ENCODE peak calls at places on chromosomes 1 and 21, in eight cellular contexts. X, U, Y, S, B, W, T and N are unnamed samples.

GRCh38 chr1:208201241-208201640 is 42.9 kb downstream of the PLXNA2 start:
- DNase-seq in B (no peak), W (no peak), S (peak), Y (no peak), T (peak), U (no peak), X (peak), N (no peak)

GRCh38 chr1:235702412-235702811 is 52.8 kb upstream of the GNG4 start:
- DNase-seq in B (no peak), W (no peak), X (no peak), S (no peak), T (no peak), U (no peak), Y (no peak), N (no peak)

GRCh38 chr1:17601643-17602382 is 62.3 kb downstream of the ARHGEF10L start:
- DNase-seq in T (no peak), B (no peak), W (no peak), Y (no peak), X (no peak), U (no peak), S (no peak), N (no peak)

GRCh38 chr1:67227196-67227595 is 60.9 kb downstream of the IL23R start:
- DNase-seq in B (no peak), T (no peak), X (no peak), W (no peak), U (no peak), S (peak), Y (no peak), N (no peak)

GRCh38 chr1:245715291-245715701 is 560.5 kb downstream of the KIF26B start:
- DNase-seq in X (peak), W (no peak), S (peak), U (no peak), B (no peak), Y (no peak), T (peak), N (no peak)

GRCh38 chr1:234683856-234684632 is 74.1 kb upstream of the IRF2BP2 start:
- DNase-seq in S (peak), B (peak), U (no peak), X (peak), T (peak), W (no peak), Y (no peak), N (no peak)

GRCh38 chr1:115251340-115251748 is 86.7 kb downstream of the NGF start:
- DNase-seq in B (no peak), W (no peak), S (peak), X (peak), Y (no peak), U (no peak), T (no peak), N (no peak)

GRCh38 chr1:230306158-230306557 is 120.0 kb downstream of the PGBD5 start:
- DNase-seq in Y (no peak), W (no peak), T (no peak), U (no peak), S (no peak), X (no peak), B (no peak), N (no peak)

GRCh38 chr21:25424674-25425073 is 182.6 kb downstream of the MRPL39 start:
- DNase-seq in S (no peak), Y (no peak), U (no peak), X (no peak), T (no peak), B (no peak), W (no peak), N (no peak)

GRCh38 chr1:212618466-212619210 is 10.1 kb downstream of the ATF3 start:
- DNase-seq in U (no peak), Y (no peak), T (no peak), X (peak), W (no peak), B (no peak), S (no peak), N (no peak)

GRCh38 chr1:89582571-89582970 is 50.3 kb upstream of the LRRC8C start:
- DNase-seq in S (no peak), T (no peak), U (no peak), Y (no peak), X (no peak), B (no peak), W (no peak), N (no peak)

GRCh38 chr21:27425574-27425973 is 458.7 kb upstream of the ADAMTS5 start:
- DNase-seq in T (peak), X (peak), U (no peak), S (peak), Y (no peak), B (no peak), W (no peak), N (no peak)

GRCh38 chr21:43885721-43886120 is 20.7 kb downstream of the AGPAT3 start:
- DNase-seq in S (no peak), Y (no peak), B (no peak), T (no peak), X (no peak), U (no peak), W (no peak), N (no peak)

GRCh38 chr1:230753586-230754251 is 6.5 kb downstream of the CAPN9 start:
- DNase-seq in Y (no peak), B (no peak), T (no peak), X (no peak), W (no peak), U (no peak), S (peak), N (peak)

GRCh38 chr1:233843523-233844204 is 60.8 kb upstream of the SLC35F3 start:
- DNase-seq in X (no peak), S (peak), W (no peak), B (no peak), T (no peak), U (no peak), Y (no peak), N (no peak)

GRCh38 chr1:54064244-54064643 is 10.8 kb downstream of the TCEANC2 start:
- DNase-seq in S (no peak), B (no peak), U (no peak), T (no peak), W (no peak), Y (no peak), X (no peak), N (no peak)

GRCh38 chr1:156082111-156083091 is at the start of gene MEX3A:
- DNase-seq in W (peak), X (peak), U (no peak), T (peak), B (no peak), S (peak), Y (peak), N (peak)

GRCh38 chr1:77978293-77978968 is 441 bp downstream of the FUBP1 start:
- DNase-seq in S (peak), W (peak), T (no peak), X (peak), B (peak), Y (peak), U (no peak), N (no peak)

GRCh38 chr1:41483960-41484844 is at the start of gene EDN2:
- DNase-seq in S (no peak), X (no peak), Y (no peak), W (no peak), T (no peak), U (no peak), B (no peak), N (no peak)

GRCh38 chr1:81597720-81598426 is 202.9 kb upstream of the ADGRL2 start:
- DNase-seq in B (no peak), T (no peak), U (no peak), W (no peak), X (no peak), S (no peak), Y (no peak), N (no peak)

GRCh38 chr1:201282931-201283829 is at the start of gene PKP1:
- DNase-seq in Y (no peak), X (peak), U (no peak), T (no peak), W (no peak), S (no peak), B (no peak), N (no peak)

GRCh38 chr1:58304584-58304983 is 241.9 kb downstream of the OMA1 start:
- DNase-seq in U (no peak), W (no peak), Y (no peak), S (no peak), X (no peak), T (no peak), B (no peak), N (no peak)

GRCh38 chr1:25797939-25798338 is 2.1 kb upstream of the SELENON start:
- DNase-seq in Y (no peak), B (no peak), W (no peak), X (no peak), T (peak), U (no peak), S (no peak), N (no peak)

GRCh38 chr1:167489581-167490340 is 28.6 kb downstream of the CD247 start:
- DNase-seq in U (no peak), S (no peak), B (peak), T (no peak), Y (no peak), X (no peak), W (no peak), N (no peak)

GRCh38 chr1:73644198-73644597 is 553.8 kb downstream of the LRRIQ3 start:
- DNase-seq in W (no peak), U (no peak), S (no peak), B (no peak), T (no peak), X (no peak), Y (no peak), N (no peak)

GRCh38 chr1:112767646-112768045 is 52.5 kb upstream of the PPM1J start:
- DNase-seq in U (no peak), Y (no peak), S (no peak), W (no peak), T (no peak), B (no peak), X (no peak), N (no peak)

GRCh38 chr1:7827134-7827955 is 25.5 kb downstream of the UTS2 start:
- DNase-seq in B (no peak), X (no peak), T (no peak), Y (peak), U (no peak), W (no peak), S (no peak), N (no peak)